ENCODE peak calls at places on chromosome 10, in nine cellular contexts. S is GM20000, R is fibroblast of lung, T is heart left ventricle, C is psoas muscle, B is uterus, A is right lobe of liver, Q is PC-9, Z is GM23338. I is an unnamed sample.

GRCh38 chr10:34696423-34696822 is 118.7 kb downstream of the PARD3 start:
- DNase-seq in S (no peak), R (peak; percentile 85), T (no peak), C (no peak), B (no peak), A (no peak), Q (no peak), Z (no peak), I (no peak)

GRCh38 chr10:133124357-133125211 is 35.4 kb upstream of the KNDC1 start:
- DNase-seq in S (peak; percentile 80), R (peak; percentile 5), T (no peak), C (peak; percentile 27), B (no peak), A (peak; percentile 60), Q (no peak), Z (peak; percentile 65), I (no peak)

GRCh38 chr10:60958892-60959601 is 15.1 kb upstream of the RHOBTB1 start:
- DNase-seq in S (no peak), R (peak; percentile 71), T (no peak), C (no peak), B (no peak), A (no peak), Q (no peak), Z (no peak), I (no peak)

GRCh38 chr10:75858357-75858756 is 426.9 kb downstream of the LRMDA start:
- DNase-seq in S (no peak), R (no peak), T (no peak), C (no peak), B (no peak), A (no peak), Q (no peak), Z (peak; percentile 13), I (no peak)

GRCh38 chr10:76881477-76882220 is 756.0 kb downstream of the KCNMA1 start:
- DNase-seq in S (no peak), R (peak; percentile 4), T (no peak), C (no peak), B (no peak), A (no peak), Q (no peak), Z (no peak), I (no peak)

GRCh38 chr10:75433216-75433615 is 1.8 kb downstream of the LRMDA start:
- DNase-seq in S (no peak), R (no peak), T (no peak), C (no peak), B (no peak), A (no peak), Q (no peak), Z (peak; percentile 32), I (no peak)

GRCh38 chr10:93468532-93469213 is 13.5 kb downstream of the MYOF start:
- DNase-seq in S (no peak), R (peak; percentile 96), T (no peak), C (peak; percentile 20), B (peak; percentile 50), A (no peak), Q (peak; percentile 63), Z (no peak), I (no peak)

GRCh38 chr10:88131561-88132139 is 268.2 kb downstream of the PTEN start:
- DNase-seq in S (no peak), R (peak; percentile 79), T (peak; percentile 41), C (peak; percentile 42), B (peak; percentile 55), A (no peak), Q (peak; percentile 78), Z (peak; percentile 30), I (no peak)

GRCh38 chr10:98028168-98028770 is 2.2 kb downstream of the CRTAC1 start:
- DNase-seq in S (peak; percentile 89), R (peak; percentile 7), T (peak; percentile 49), C (no peak), B (peak; percentile 30), A (no peak), Q (peak; percentile 15), Z (peak; percentile 91), I (peak; percentile 22)

DNA sequence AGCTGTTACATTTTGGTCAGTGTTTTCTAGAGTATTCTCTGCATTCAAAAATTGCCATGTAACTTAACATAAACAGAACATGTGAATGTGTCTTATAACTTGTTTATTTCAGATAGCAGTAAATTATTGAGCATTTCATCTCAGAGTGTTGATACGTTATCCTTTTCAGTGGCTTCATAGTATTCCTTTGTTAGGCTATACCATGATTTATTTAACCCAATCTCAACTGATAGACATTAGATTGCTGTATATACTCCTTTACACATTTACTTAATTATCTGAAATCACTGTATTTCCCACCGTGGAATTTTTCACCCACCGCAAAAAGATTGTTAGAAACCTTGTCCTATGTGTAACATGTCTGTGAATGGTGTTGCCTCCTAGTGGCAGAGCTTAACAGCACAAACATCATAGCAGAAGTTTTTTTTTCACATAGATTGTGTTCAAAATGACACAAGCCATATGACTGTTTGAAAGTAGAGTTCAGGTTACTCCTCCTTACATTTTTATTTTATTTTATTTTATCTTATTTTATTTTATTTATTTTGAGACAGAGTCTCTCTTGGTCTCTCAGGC is 21.4 kb downstream of the SLF2 start:
- DNase-seq in S (no peak), R (no peak), T (no peak), C (no peak), B (no peak), A (no peak), Q (no peak), Z (peak; percentile 35), I (no peak)
- TF ChIP-seq CTCF in S (peak; percentile 33), R (peak; percentile 25), T (peak; percentile 44), C (peak; percentile 11), B (peak; percentile 35), A (peak; percentile 42), Q (peak; percentile 45), Z (peak; percentile 64), I (peak; percentile 57)

DNA sequence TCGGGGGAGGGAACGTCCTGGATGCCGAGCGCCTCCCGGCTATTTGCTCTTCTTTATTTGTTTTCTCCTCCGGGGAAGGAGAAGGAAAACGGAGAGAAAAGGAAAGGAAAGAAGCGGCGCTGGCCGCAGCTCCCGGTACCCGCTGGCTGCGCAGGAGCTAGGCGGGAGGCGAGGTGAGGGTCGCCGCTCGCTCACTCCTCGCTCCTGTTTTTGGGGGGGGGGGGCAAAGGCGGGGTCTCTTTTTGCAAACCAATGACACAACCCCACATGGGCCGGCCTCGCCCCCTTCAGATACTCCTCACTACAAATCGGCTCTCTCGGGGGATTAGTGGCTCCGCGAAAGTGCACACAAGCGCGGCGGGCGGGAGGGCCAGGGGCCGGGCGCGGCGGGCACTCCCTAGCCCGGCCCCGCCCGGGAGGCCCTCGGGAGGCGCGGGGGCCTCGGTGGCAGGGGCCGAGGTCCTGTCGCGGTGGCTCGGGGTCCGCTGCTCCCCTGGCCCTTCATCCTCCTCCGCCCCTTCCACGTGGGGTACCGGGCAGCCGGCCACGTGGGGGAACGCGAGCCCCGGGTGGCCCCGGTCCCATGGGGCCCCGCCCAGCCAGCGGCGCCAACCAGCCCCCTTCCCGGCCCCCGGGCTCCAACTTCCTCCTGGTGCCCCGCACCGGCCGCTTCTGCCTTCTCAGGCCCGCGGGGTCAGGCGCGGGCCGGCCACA is 650 bp upstream of the CTBP2 start:
- DNase-seq in S (peak; percentile 73), R (peak; percentile 89), T (peak; percentile 81), C (peak; percentile 83), B (peak; percentile 76), A (peak; percentile 79), Q (peak; percentile 78), Z (peak; percentile 90), I (no peak)
- TF ChIP-seq CTCF in S (no peak), R (no peak), T (peak; percentile 63), C (no peak), B (no peak), A (peak; percentile 29), Q (no peak), Z (no peak), I (no peak)

GRCh38 chr10:121188005-121188404 is 336.8 kb downstream of the WDR11 start:
- DNase-seq in S (no peak), R (no peak), T (no peak), C (no peak), B (no peak), A (no peak), Q (no peak), Z (peak; percentile 14), I (no peak)
- TF ChIP-seq CTCF in S (no peak), R (no peak), T (no peak), C (no peak), B (no peak), A (peak; percentile 23), Q (no peak), Z (peak; percentile 40), I (no peak)

GRCh38 chr10:128629111-128630096 is 503.2 kb upstream of the MKI67 start:
- DNase-seq in S (no peak), R (peak; percentile 69), T (no peak), C (peak; percentile 22), B (no peak), A (no peak), Q (peak; percentile 3), Z (no peak), I (no peak)

GRCh38 chr10:128633864-128634541 is 507.8 kb upstream of the MKI67 start:
- DNase-seq in S (no peak), R (peak; percentile 20), T (no peak), C (no peak), B (no peak), A (no peak), Q (no peak), Z (peak; percentile 28), I (no peak)

GRCh38 chr10:128632694-128633093 is 506.5 kb upstream of the MKI67 start:
- DNase-seq in S (no peak), R (no peak), T (no peak), C (no peak), B (no peak), A (no peak), Q (no peak), Z (no peak), I (no peak)

GRCh38 chr10:128630787-128631252 is 504.6 kb upstream of the MKI67 start:
- DNase-seq in S (no peak), R (peak; percentile 61), T (no peak), C (no peak), B (no peak), A (no peak), Q (no peak), Z (no peak), I (no peak)

GRCh38 chr10:128631801-128632241 is 505.6 kb upstream of the MKI67 start:
- DNase-seq in S (peak; percentile 23), R (peak; percentile 9), T (no peak), C (no peak), B (no peak), A (no peak), Q (no peak), Z (peak; percentile 66), I (no peak)
- TF ChIP-seq CTCF in S (peak; percentile 29), R (no peak), T (peak; percentile 65), C (peak; percentile 49), B (peak; percentile 37), A (peak; percentile 28), Q (peak; percentile 45), Z (peak; percentile 38), I (no peak)

DNA sequence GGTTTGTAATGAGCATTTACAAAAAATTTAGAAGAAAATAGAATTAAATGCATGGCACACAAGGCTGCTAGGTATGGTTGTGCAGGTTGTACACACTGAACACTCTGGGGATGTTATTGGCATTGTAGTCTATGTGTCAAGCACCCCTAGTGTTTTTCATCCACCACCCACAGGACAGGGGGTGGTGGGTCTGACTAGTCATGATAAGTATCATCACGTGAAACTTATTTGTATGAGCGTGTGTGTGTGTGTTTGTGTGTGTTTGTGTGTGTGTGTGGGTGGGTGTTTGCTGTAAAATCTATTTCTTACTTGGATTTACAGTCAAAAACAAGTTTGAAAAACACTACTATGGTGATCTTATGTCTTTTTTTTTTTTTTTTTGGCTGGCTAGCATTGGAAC is 66.5 kb downstream of the MAP3K8 start:
- DNase-seq in S (no peak), R (no peak), T (no peak), C (no peak), B (no peak), A (no peak), Q (no peak), Z (no peak), I (no peak)
- TF ChIP-seq CTCF in S (no peak), R (no peak), T (no peak), C (no peak), B (no peak), A (no peak), Q (no peak), Z (no peak), I (no peak)

GRCh38 chr10:71725998-71726672 is 6.6 kb upstream of the C10orf105 start:
- DNase-seq in S (peak; percentile 63), R (peak; percentile 67), T (no peak), C (no peak), B (no peak), A (peak; percentile 47), Q (peak; percentile 52), Z (peak; percentile 73), I (peak; percentile 32)
- TF ChIP-seq CTCF in S (peak; percentile 15), R (peak; percentile 28), T (peak; percentile 31), C (no peak), B (peak; percentile 7), A (no peak), Q (peak; percentile 77), Z (peak; percentile 54), I (peak; percentile 63)